ENCODE peak calls at places on chromosomes 13 and 19, in nine cellular contexts. One of them, this sample, is unnamed.

GRCh38 chr13:43880451-43880850 is 747 bp downstream of the LACC1 start:
- DNase-seq in activated CD8-positive, alpha-beta memory T cell treated with anti-CD3 and anti-CD28 coated beads, Interleukin-2, amount 10 ng/mL, durations not matched to agents 7 days and 5 days: no peak
- DNase-seq in cerebellum: no peak
- DNase-seq in BE2C: no peak
- DNase-seq in HTR-8/SVneo: no peak
- DNase-seq in adipocyte: peak
- DNase-seq in neuronal stem cell: no peak
- DNase-seq in pancreas: no peak
- DNase-seq in RWPE1: no peak
- DNase-seq in this sample: no peak

GRCh38 chr19:33245948-33246728 is 20.5 kb upstream of the SLC7A10 start:
- DNase-seq in cerebellum: no peak
- DNase-seq in pancreas: no peak
- DNase-seq in neuronal stem cell: no peak
- DNase-seq in BE2C: no peak
- DNase-seq in RWPE1: no peak
- DNase-seq in HTR-8/SVneo: no peak
- DNase-seq in activated CD8-positive, alpha-beta memory T cell treated with anti-CD3 and anti-CD28 coated beads, Interleukin-2, amount 10 ng/mL, durations not matched to agents 7 days and 5 days: no peak
- DNase-seq in adipocyte: no peak
- DNase-seq in this sample: no peak

GRCh38 chr19:7145494-7145893 is 76.0 kb downstream of the ZNF557 start:
- DNase-seq in activated CD8-positive, alpha-beta memory T cell treated with anti-CD3 and anti-CD28 coated beads, Interleukin-2, amount 10 ng/mL, durations not matched to agents 7 days and 5 days: no peak
- DNase-seq in adipocyte: no peak
- DNase-seq in pancreas: no peak
- DNase-seq in RWPE1: no peak
- DNase-seq in neuronal stem cell: no peak
- DNase-seq in cerebellum: no peak
- DNase-seq in BE2C: no peak
- DNase-seq in HTR-8/SVneo: no peak
- DNase-seq in this sample: no peak

GRCh38 chr19:28886708-28887107 is 326.2 kb downstream of the UQCRFS1 start:
- DNase-seq in activated CD8-positive, alpha-beta memory T cell treated with anti-CD3 and anti-CD28 coated beads, Interleukin-2, amount 10 ng/mL, durations not matched to agents 7 days and 5 days: no peak
- DNase-seq in cerebellum: no peak
- DNase-seq in pancreas: no peak
- DNase-seq in HTR-8/SVneo: no peak
- DNase-seq in BE2C: no peak
- DNase-seq in adipocyte: no peak
- DNase-seq in RWPE1: no peak
- DNase-seq in neuronal stem cell: no peak
- DNase-seq in this sample: no peak

GRCh38 chr13:114101325-114101821 is 31.1 kb downstream of the RASA3 start:
- DNase-seq in RWPE1: no peak
- DNase-seq in adipocyte: no peak
- DNase-seq in BE2C: no peak
- DNase-seq in pancreas: no peak
- DNase-seq in activated CD8-positive, alpha-beta memory T cell treated with anti-CD3 and anti-CD28 coated beads, Interleukin-2, amount 10 ng/mL, durations not matched to agents 7 days and 5 days: no peak
- DNase-seq in cerebellum: no peak
- DNase-seq in HTR-8/SVneo: no peak
- DNase-seq in neuronal stem cell: no peak
- DNase-seq in this sample: peak

GRCh38 chr13:50668882-50669281 is 174.6 kb downstream of the DLEU7 start:
- DNase-seq in BE2C: no peak
- DNase-seq in adipocyte: no peak
- DNase-seq in neuronal stem cell: no peak
- DNase-seq in cerebellum: peak
- DNase-seq in RWPE1: no peak
- DNase-seq in activated CD8-positive, alpha-beta memory T cell treated with anti-CD3 and anti-CD28 coated beads, Interleukin-2, amount 10 ng/mL, durations not matched to agents 7 days and 5 days: no peak
- DNase-seq in pancreas: no peak
- DNase-seq in HTR-8/SVneo: no peak
- DNase-seq in this sample: no peak

GRCh38 chr13:50612717-50613116 is 230.8 kb downstream of the DLEU7 start:
- DNase-seq in cerebellum: no peak
- DNase-seq in pancreas: no peak
- DNase-seq in adipocyte: no peak
- DNase-seq in activated CD8-positive, alpha-beta memory T cell treated with anti-CD3 and anti-CD28 coated beads, Interleukin-2, amount 10 ng/mL, durations not matched to agents 7 days and 5 days: no peak
- DNase-seq in RWPE1: no peak
- DNase-seq in neuronal stem cell: no peak
- DNase-seq in BE2C: no peak
- DNase-seq in HTR-8/SVneo: no peak
- DNase-seq in this sample: no peak

GRCh38 chr13:40220299-40220935 is 446.0 kb downstream of the FOXO1 start:
- DNase-seq in cerebellum: no peak
- DNase-seq in adipocyte: peak
- DNase-seq in RWPE1: no peak
- DNase-seq in HTR-8/SVneo: no peak
- DNase-seq in BE2C: no peak
- DNase-seq in neuronal stem cell: no peak
- DNase-seq in pancreas: no peak
- DNase-seq in activated CD8-positive, alpha-beta memory T cell treated with anti-CD3 and anti-CD28 coated beads, Interleukin-2, amount 10 ng/mL, durations not matched to agents 7 days and 5 days: no peak
- DNase-seq in this sample: no peak

GRCh38 chr13:66139250-66139649 is 1090.9 kb downstream of the PCDH9 start:
- DNase-seq in HTR-8/SVneo: no peak
- DNase-seq in pancreas: no peak
- DNase-seq in activated CD8-positive, alpha-beta memory T cell treated with anti-CD3 and anti-CD28 coated beads, Interleukin-2, amount 10 ng/mL, durations not matched to agents 7 days and 5 days: no peak
- DNase-seq in RWPE1: no peak
- DNase-seq in adipocyte: peak
- DNase-seq in neuronal stem cell: no peak
- DNase-seq in cerebellum: no peak
- DNase-seq in BE2C: no peak
- DNase-seq in this sample: no peak

This sample was measured in heart right ventricle.